ENCODE peak calls at places on chromosomes 5 and 9, in nine cellular contexts. R is upper lobe of right lung, A is astrocyte, I is transverse colon, L is PC-9, F is colonic mucosa, T is uterus, D is fibroblast of lung, N is brain microvascular endothelial cell. H is an unnamed sample.

GRCh38 chr9:105332471-105332870 is 88.0 kb downstream of the SLC44A1 start:
- DNase-seq in A (peak; percentile 41), I (no peak), D (peak; percentile 52), R (no peak), L (no peak), T (no peak), N (peak; percentile 40), F (no peak), H (no peak)

GRCh38 chr9:114504341-114505186 is 709 bp downstream of the WHRN start:
- DNase-seq in D (peak; percentile 62), I (peak; percentile 44), N (peak; percentile 6), T (peak; percentile 55), F (peak; percentile 42), L (peak; percentile 59), A (peak; percentile 49), R (peak; percentile 82), H (peak; percentile 38)

GRCh38 chr5:172858990-172859811 is 25.1 kb downstream of the ERGIC1 start:
- DNase-seq in L (peak; percentile 88), F (peak; percentile 75), D (peak; percentile 85), I (peak; percentile 80), R (no peak), N (peak; percentile 87), A (peak; percentile 78), T (peak; percentile 80), H (no peak)

GRCh38 chr5:34007116-34007674 is 655 bp downstream of the AMACR start:
- DNase-seq in N (no peak), D (no peak), R (no peak), F (no peak), I (peak; percentile 15), T (no peak), L (peak; percentile 20), A (no peak), H (no peak)

GRCh38 chr5:125455041-125455440 is 708.6 kb upstream of the ZNF608 start:
- DNase-seq in L (no peak), N (no peak), D (peak; percentile 55), I (no peak), A (peak; percentile 37), F (no peak), R (no peak), T (no peak), H (no peak)

GRCh38 chr5:177370488-177371119 is 12.9 kb downstream of the RGS14 start:
- DNase-seq in F (peak; percentile 91), A (peak; percentile 76), T (peak; percentile 74), D (peak; percentile 86), R (peak; percentile 91), N (peak; percentile 87), I (peak; percentile 87), L (peak; percentile 95), H (peak; percentile 33)

GRCh38 chr5:37638897-37639296 is 200.9 kb downstream of the GDNF start:
- DNase-seq in L (no peak), D (peak; percentile 42), I (no peak), A (peak; percentile 35), R (no peak), N (no peak), T (no peak), F (no peak), H (no peak)

GRCh38 chr9:87714819-87715218 is 11.1 kb upstream of the CTSL start:
- DNase-seq in D (peak; percentile 79), L (no peak), F (no peak), T (peak; percentile 80), N (peak; percentile 86), I (peak; percentile 28), R (no peak), A (peak; percentile 75), H (no peak)

DNA sequence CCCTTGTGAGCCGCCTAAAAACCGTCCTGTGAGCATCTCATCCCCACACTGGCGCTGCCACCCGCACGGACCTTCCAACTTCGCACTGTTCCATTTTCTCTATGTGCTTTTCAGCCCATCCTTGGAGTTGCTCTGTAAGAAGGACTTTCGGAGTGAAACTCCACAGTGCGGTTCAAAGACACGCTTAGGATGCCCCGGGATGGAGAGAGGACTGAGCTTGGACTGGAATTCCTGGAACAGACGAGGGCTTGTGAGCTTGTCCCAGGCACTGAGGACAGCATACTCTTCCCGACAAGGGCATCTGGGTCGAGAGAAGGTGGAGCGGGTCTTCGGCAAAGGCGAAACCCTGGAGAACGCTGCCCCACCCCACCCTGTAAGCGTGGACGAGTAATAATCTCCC is 187.8 kb downstream of the MEF2C start:
- DNase-seq in D (no peak), F (no peak), T (no peak), N (no peak), L (no peak), A (no peak), I (no peak), R (no peak), H (no peak)
- H3K4me3 ChIP-seq in D (no peak overlapping the region), F (no peak overlapping the region), T (no peak overlapping the region), N (peak overlapping the region; percentile 17), L (no peak overlapping the region), A (no peak overlapping the region), I (no peak overlapping the region), R (no peak overlapping the region), H (peak overlapping the region; percentile 88)

GRCh38 chr5:659496-660263 is 33.5 kb downstream of the TPPP start:
- DNase-seq in D (no peak), R (no peak), A (no peak), T (no peak), I (no peak), N (no peak), F (no peak), L (no peak), H (no peak)

GRCh38 chr5:655406-655805 is 37.7 kb downstream of the TPPP start:
- DNase-seq in R (no peak), L (no peak), N (no peak), D (no peak), I (no peak), T (no peak), A (no peak), F (no peak), H (no peak)

GRCh38 chr5:660491-661030 is 32.6 kb downstream of the TPPP start:
- DNase-seq in R (no peak), T (no peak), D (no peak), N (no peak), F (no peak), A (no peak), L (no peak), I (no peak), H (no peak)

GRCh38 chr5:657570-657969 is 35.6 kb downstream of the TPPP start:
- DNase-seq in R (no peak), T (no peak), F (no peak), I (no peak), D (peak; percentile 95), L (peak; percentile 75), N (peak; percentile 99), A (peak; percentile 95), H (no peak)

GRCh38 chr5:658103-658502 is 35.0 kb downstream of the TPPP start:
- DNase-seq in I (no peak), L (no peak), F (no peak), N (peak; percentile 51), R (no peak), A (no peak), T (no peak), D (no peak), H (no peak)
- TF ChIP-seq CTCF in I (no peak), L (no peak), F (no peak), N (no peak), R (no peak), A (no peak), T (no peak), D (no peak), H (no peak)

GRCh38 chr5:127961006-127961763 is 122.4 kb upstream of the SLC12A2 start:
- DNase-seq in N (no peak), L (no peak), R (no peak), D (no peak), I (no peak), T (no peak), F (no peak), A (no peak), H (no peak)

GRCh38 chr5:127959152-127959764 is 124.3 kb upstream of the SLC12A2 start:
- DNase-seq in D (peak; percentile 87), F (peak; percentile 88), N (peak; percentile 92), L (peak; percentile 80), T (peak; percentile 66), I (peak; percentile 83), R (peak; percentile 71), A (peak; percentile 82), H (no peak)

GRCh38 chr5:127961764-127962148 is 121.8 kb upstream of the SLC12A2 start:
- DNase-seq in F (peak; percentile 65), T (no peak), L (no peak), R (no peak), I (peak; percentile 58), N (no peak), A (no peak), D (no peak), H (no peak)

GRCh38 chr5:127958421-127959011 is 125.0 kb upstream of the SLC12A2 start:
- DNase-seq in T (no peak), A (no peak), D (no peak), F (peak; percentile 57), N (no peak), R (no peak), I (peak; percentile 36), L (no peak), H (no peak)

DNA sequence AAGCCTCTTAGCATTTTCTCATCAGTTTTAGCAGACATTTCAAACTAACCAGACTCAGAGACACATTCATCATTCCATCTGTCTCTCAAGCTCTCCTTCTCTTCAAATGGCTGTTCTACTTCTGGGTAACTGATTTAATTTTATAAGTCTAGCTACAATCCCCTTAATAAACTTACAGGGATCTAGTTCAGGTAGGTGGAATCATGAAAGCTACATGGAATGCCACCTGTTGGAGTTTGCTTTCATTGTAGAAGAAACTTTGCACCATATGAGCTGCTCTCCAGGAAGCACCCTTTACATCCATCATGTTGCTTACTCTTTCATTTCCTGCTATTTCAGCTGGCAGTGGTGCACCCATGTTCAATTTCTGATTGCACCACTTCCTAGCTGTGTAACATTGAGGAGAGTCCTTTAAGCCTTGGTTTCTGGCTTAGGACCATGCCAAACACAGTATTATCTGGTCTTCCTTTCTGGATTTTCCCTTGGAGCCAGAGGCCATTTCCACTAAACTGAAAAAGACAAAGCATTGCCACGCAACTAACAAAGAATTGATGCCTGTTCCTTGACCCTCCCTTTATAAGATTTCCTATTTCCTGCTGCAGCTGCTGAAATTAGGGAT is 123.3 kb upstream of the SLC12A2 start:
- DNase-seq in N (no peak), L (no peak), D (no peak), T (no peak), F (no peak), R (no peak), I (no peak), A (no peak), H (no peak)
- H3K4me3 ChIP-seq in N (no peak overlapping the region), L (no peak overlapping the region), D (no peak overlapping the region), T (no peak overlapping the region), F (no peak overlapping the region), R (no peak overlapping the region), I (no peak overlapping the region), A (no peak overlapping the region), H (no peak overlapping the region)

GRCh38 chr5:9165567-9165966 is 380.3 kb downstream of the SEMA5A start:
- DNase-seq in L (no peak), A (peak; percentile 8), R (no peak), F (no peak), T (no peak), N (no peak), I (no peak), D (peak; percentile 23), H (no peak)

GRCh38 chr5:9166202-9167147 is 379.4 kb downstream of the SEMA5A start:
- DNase-seq in I (no peak), T (no peak), F (no peak), A (no peak), R (no peak), D (no peak), L (no peak), N (no peak), H (no peak)

GRCh38 chr5:9157020-9157419 is 388.9 kb downstream of the SEMA5A start:
- DNase-seq in A (no peak), N (no peak), I (no peak), D (no peak), F (no peak), T (no peak), R (no peak), L (no peak), H (no peak)

GRCh38 chr5:9156282-9156681 is 389.6 kb downstream of the SEMA5A start:
- DNase-seq in D (peak; percentile 45), R (no peak), F (no peak), N (peak; percentile 66), I (no peak), L (no peak), A (peak; percentile 29), T (peak; percentile 45), H (peak; percentile 49)

GRCh38 chr5:9160747-9161146 is 385.1 kb downstream of the SEMA5A start:
- DNase-seq in T (no peak), I (no peak), F (no peak), A (no peak), L (no peak), N (no peak), D (no peak), R (no peak), H (no peak)
- TF ChIP-seq CTCF in T (no peak), I (no peak), F (no peak), A (no peak), L (no peak), N (no peak), D (no peak), R (no peak), H (no peak)

H was measured in dorsolateral prefrontal cortex.